ENCODE peak calls at places on chromosomes 12 and 14, in seven cellular contexts. G, V, J, R, T, P and M are unnamed samples.

GRCh38 chr12:26153421-26154154 is 28.8 kb upstream of the BHLHE41 start:
- DNase-seq in G (peak), V (no peak), J (no peak), R (no peak), T (peak), P (peak), M (no peak)

GRCh38 chr14:52119030-52119429 is 50.2 kb upstream of the NID2 start:
- DNase-seq in G (no peak), V (no peak), J (no peak), R (no peak), T (no peak), P (no peak), M (no peak)

GRCh38 chr14:30227871-30228270 is 300.2 kb upstream of the PRKD1 start:
- DNase-seq in G (no peak), V (no peak), J (peak), R (no peak), T (no peak), P (peak), M (peak)

GRCh38 chr12:27331299-27331926 is 1.2 kb upstream of the BMAL2 start:
- DNase-seq in G (peak), V (no peak), J (no peak), R (no peak), T (peak), P (peak), M (no peak)

GRCh38 chr12:12051668-12052067 is 19.1 kb upstream of the BCL2L14 start:
- DNase-seq in G (no peak), V (no peak), J (no peak), R (no peak), T (no peak), P (no peak), M (no peak)

GRCh38 chr14:53510281-53510912 is 357.3 kb upstream of the DDHD1 start:
- DNase-seq in G (no peak), V (no peak), J (no peak), R (no peak), T (no peak), P (no peak), M (no peak)

GRCh38 chr12:43306066-43306465 is 245.9 kb downstream of the ADAMTS20 start:
- DNase-seq in G (no peak), V (no peak), J (no peak), R (no peak), T (peak), P (peak), M (no peak)

GRCh38 chr12:39935275-39935674 is 170.6 kb downstream of the SLC2A13 start:
- DNase-seq in G (no peak), V (no peak), J (no peak), R (no peak), T (no peak), P (peak), M (no peak)

GRCh38 chr14:50542941-50543418 is 10.6 kb upstream of the MAP4K5 start:
- DNase-seq in G (peak), V (no peak), J (no peak), R (no peak), T (peak), P (peak), M (no peak)

GRCh38 chr14:87286191-87286590 is 706.8 kb downstream of the GALC start:
- DNase-seq in G (no peak), V (no peak), J (no peak), R (no peak), T (no peak), P (no peak), M (no peak)

GRCh38 chr14:74964787-74965769 is 9.7 kb upstream of the PGF start:
- DNase-seq in G (no peak), V (no peak), J (no peak), R (no peak), T (no peak), P (peak), M (no peak)

GRCh38 chr12:88753707-88754106 is 173.4 kb upstream of the KITLG start:
- DNase-seq in G (no peak), V (no peak), J (no peak), R (no peak), T (no peak), P (no peak), M (no peak)

GRCh38 chr14:26856832-26857508 is 259.1 kb upstream of the NOVA1 start:
- DNase-seq in G (no peak), V (no peak), J (no peak), R (no peak), T (no peak), P (peak), M (no peak)

GRCh38 chr14:102793531-102794328 is 16.5 kb downstream of the TRAF3 start:
- DNase-seq in G (no peak), V (no peak), J (no peak), R (no peak), T (no peak), P (no peak), M (no peak)

GRCh38 chr14:102796661-102797190 is 19.5 kb downstream of the TRAF3 start:
- DNase-seq in G (no peak), V (no peak), J (no peak), R (no peak), T (no peak), P (no peak), M (no peak)

GRCh38 chr14:102798926-102799325 is 21.7 kb downstream of the TRAF3 start:
- DNase-seq in G (no peak), V (no peak), J (no peak), R (no peak), T (no peak), P (no peak), M (no peak)

GRCh38 chr14:102799684-102800562 is 22.7 kb downstream of the TRAF3 start:
- DNase-seq in G (no peak), V (no peak), J (no peak), R (no peak), T (no peak), P (peak), M (no peak)

DNA sequence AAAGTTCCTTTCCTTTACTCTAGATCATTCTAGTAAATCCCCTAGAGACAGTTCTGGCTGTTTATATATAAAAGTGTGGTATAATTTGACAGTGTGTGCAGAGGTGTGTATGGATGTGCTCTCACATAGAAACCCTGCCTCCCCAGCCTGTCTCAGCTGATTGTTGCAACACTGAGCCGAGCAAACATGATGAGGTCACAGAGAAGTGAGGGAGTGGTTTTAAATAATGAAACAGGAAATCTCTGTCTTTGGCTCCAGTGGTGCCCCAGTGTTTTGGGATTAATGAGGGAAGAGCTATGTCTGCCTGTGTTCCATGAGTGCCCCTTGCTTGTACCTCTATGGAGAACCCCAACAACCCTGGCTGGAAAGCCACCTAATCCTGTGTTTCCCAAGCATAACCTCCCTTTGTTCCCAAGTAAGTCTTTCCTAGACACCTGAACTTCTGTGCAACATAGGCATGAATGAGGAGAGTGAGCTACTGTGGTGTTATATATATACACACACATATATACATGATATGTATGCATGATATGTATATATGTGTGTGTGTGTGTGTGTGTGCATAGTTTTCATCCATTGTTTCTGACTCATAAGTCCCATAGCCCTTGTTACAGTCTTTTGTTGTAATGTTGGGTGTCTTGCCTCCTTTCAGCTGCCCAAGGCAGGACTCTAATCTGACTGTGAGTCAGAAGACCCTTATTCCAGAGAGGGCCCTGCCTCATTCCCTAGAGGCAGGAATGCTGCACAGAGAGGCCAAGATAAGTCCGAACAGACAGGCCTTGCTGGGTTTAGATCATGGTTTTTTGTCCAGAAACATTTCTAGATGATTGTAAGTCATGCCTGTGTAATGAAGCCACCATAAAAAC is 18.0 kb downstream of the TRAF3 start:
- DNase-seq in G (no peak), V (no peak), J (peak), R (no peak), T (peak), P (peak), M (peak)
- TF ChIP-seq CTCF in G (peak), V (no peak), J (no peak), R (no peak), T (no peak), P (peak), M (no peak)

GRCh38 chr12:97275261-97276197 is 187.1 kb upstream of the RMST start:
- DNase-seq in G (no peak), V (no peak), J (peak), R (no peak), T (no peak), P (no peak), M (no peak)

GRCh38 chr12:97277030-97277429 is 185.6 kb upstream of the RMST start:
- DNase-seq in G (no peak), V (no peak), J (no peak), R (no peak), T (no peak), P (no peak), M (no peak)

GRCh38 chr12:97272471-97272870 is 190.1 kb upstream of the RMST start:
- DNase-seq in G (no peak), V (no peak), J (no peak), R (no peak), T (no peak), P (no peak), M (no peak)

GRCh38 chr12:97276621-97277020 is 186.0 kb upstream of the RMST start:
- DNase-seq in G (no peak), V (no peak), J (no peak), R (no peak), T (no peak), P (no peak), M (no peak)

DNA sequence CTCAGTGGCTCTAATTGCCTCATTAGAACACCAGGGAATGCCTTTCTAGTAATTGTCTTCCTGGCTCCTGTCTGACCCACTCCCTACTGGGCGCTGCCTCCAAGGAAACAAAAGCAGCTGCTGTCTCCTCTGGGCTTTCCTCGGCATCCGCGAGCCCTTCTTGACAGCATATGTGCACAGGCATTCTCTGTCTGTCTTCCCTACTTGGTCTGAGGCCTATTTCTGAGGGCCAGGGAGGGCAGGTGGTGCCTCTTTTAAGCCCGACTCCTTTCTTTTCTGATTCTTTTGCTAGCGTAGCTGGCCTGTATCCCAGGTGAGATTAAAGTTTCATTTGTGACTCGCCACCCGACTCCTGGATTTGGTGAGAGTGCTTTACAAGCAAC is 186.4 kb upstream of the RMST start:
- DNase-seq in G (no peak), V (no peak), J (no peak), R (no peak), T (no peak), P (no peak), M (no peak)
- H3K4me3 ChIP-seq in G (no peak), V (no peak), J (no peak), R (no peak), T (no peak), P (no peak), M (no peak)

DNA sequence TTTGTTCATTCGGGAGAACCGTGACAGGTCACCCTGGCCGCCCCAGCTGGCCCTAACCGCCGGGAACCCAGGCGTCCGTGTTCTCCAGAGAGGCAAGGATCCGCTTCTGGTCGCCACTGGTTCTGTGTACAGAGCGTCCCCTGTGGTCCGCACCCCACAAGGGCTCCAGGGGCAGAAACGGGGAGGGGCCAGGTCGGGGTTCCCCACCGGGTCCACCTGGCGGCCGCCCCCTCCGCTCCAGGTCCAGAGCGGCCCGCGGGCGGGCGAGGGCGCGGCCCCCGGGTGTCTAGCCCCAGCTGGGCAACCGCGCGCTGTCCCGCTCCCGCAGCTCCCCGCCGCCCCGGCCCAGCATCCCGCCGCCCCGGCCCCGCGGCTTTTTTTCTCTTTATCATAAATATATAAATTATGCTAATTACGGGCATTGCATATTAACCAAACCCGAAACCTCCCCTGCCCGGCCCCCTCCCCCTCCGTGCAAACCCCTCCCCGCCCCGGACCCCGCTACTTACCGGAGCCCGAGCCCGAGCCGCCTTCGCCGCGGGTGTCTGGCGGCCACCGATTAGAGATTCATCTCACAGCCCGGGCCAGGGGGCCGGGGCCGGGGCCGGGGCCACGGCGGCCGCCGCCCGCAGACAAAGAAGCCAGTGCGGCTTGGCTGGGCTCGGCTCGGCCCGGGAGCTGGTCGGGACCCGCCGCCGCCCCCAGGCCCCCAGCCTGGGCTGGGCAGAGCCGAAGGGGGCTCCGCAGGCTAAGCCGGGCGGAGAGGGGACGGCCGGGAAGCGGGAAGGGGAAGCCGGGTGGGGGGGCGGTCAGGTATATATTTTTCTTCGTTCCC is 512 bp downstream of the POU6F1 start:
- DNase-seq in G (no peak), V (peak), J (peak), R (peak), T (peak), P (peak), M (peak)
- TF ChIP-seq CTCF in G (peak), V (no peak), J (peak), R (peak), T (peak), P (no peak), M (no peak)

DNA sequence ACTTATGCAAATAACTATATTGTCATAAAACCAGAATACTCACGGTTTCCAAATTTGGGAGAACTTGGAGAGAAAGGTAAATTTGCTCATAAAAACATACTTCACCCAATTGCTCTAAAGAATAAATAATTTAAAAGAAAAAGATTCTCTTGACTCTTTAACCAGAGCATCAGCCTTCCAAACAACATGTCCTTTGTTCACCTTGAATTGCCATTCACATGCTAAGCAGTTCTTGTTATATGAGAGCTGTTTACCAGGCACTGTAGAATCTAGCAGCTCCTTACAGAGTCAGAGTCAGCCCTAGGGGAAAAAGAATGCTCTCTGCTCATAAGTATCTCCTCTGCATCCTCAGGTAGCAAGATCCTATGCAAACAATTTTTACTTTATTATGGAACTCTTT is 10.2 kb downstream of the SLCO1A2 start:
- DNase-seq in G (no peak), V (no peak), J (no peak), R (no peak), T (no peak), P (no peak), M (no peak)
- H3K4me3 ChIP-seq in G (no peak), V (no peak), J (no peak), R (no peak), T (no peak), P (no peak), M (no peak)

DNA sequence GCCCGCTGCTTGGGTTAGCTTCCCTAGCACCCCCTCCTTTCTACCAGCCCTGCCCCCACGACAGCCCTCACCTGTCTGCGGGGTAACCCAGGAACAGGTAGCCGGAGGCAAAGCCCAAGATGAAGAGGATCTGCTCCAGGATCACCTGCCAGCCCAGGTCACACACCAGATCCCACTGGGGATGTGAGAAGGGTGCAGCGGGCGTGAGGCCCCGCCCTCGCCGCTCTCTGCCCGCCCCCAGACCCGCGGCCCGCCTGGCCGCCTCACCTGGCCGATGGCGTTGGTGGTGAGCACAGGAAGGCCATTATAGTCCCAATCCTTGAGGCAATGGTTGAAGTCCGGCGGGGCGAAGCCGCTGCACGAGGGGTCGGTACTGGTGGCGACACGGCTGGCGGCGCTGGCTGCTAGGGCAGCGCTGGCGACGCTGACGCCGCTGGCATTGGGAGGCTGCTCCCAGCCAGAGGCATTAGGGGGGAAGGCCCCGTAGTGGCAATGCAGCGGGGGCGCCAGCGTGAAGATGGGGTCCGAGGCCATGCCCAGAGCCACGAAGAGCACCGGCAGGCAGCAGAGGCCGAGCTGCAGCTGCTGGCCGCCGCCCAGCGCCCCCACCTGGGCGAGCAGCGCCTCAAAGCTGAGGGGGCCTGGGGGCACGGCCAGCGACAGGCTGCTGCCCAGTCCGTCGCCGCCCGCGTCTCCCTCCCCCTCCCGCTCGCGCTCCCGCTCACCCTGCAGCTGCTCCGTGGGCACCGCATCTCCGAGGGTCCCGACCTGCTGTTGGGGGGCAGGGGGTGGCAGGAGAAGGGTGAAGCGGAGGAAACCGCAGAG is 794 bp downstream of the SLC22A17 start:
- DNase-seq in G (no peak), V (no peak), J (no peak), R (no peak), T (no peak), P (no peak), M (no peak)
- TF ChIP-seq CTCF in G (no peak), V (no peak), J (no peak), R (no peak), T (no peak), P (no peak), M (no peak)

GRCh38 chr14:24921903-24922302 is 128.0 kb downstream of the STXBP6 start:
- DNase-seq in G (no peak), V (no peak), J (no peak), R (no peak), T (no peak), P (peak), M (no peak)

GRCh38 chr14:24920265-24921080 is 129.5 kb downstream of the STXBP6 start:
- DNase-seq in G (no peak), V (no peak), J (no peak), R (no peak), T (no peak), P (peak), M (no peak)

GRCh38 chr14:24915958-24916595 is 133.9 kb downstream of the STXBP6 start:
- DNase-seq in G (no peak), V (no peak), J (no peak), R (no peak), T (no peak), P (no peak), M (no peak)

GRCh38 chr14:24915403-24915921 is 134.5 kb downstream of the STXBP6 start:
- DNase-seq in G (no peak), V (no peak), J (no peak), R (no peak), T (no peak), P (no peak), M (no peak)

GRCh38 chr14:24918822-24919221 is 131.1 kb downstream of the STXBP6 start:
- DNase-seq in G (no peak), V (no peak), J (no peak), R (no peak), T (no peak), P (no peak), M (no peak)
- H3K4me3 ChIP-seq in G (no peak), V (no peak), J (no peak), R (no peak), T (no peak), P (no peak), M (no peak)

GRCh38 chr14:68462683-68463082 is 330.2 kb downstream of the ZFP36L1 start:
- DNase-seq in G (no peak), V (no peak), J (no peak), R (no peak), T (no peak), P (peak), M (no peak)
- TF ChIP-seq CTCF in G (peak), V (no peak), J (peak), R (no peak), T (no peak), P (peak), M (no peak)